ENCODE peak calls at places on chromosomes 4 and X, in four cellular contexts. C is GM23338, S is GM23248, T is neural progenitor cell. M is an unnamed sample.

GRCh38 chrX:110142096-110142495 is 139.2 kb downstream of the TMEM164 start:
- DNase-seq in S (peak; percentile 40), C (no peak), T (no peak), M (no peak)

GRCh38 chr4:169795585-169795984 is 37.8 kb upstream of the HPF1 start:
- DNase-seq in T (no peak), S (peak; percentile 66), C (peak; percentile 24), M (no peak)

GRCh38 chrX:22164770-22165388 is 107.8 kb upstream of the CBLL2 start:
- DNase-seq in C (no peak), T (no peak), S (peak; percentile 0), M (no peak)

GRCh38 chrX:86197815-86198214 is 49.6 kb downstream of the DACH2 start:
- DNase-seq in T (no peak), C (no peak), S (no peak), M (no peak)

GRCh38 chr4:157035471-157035870 is 40.5 kb upstream of the GLRB start:
- DNase-seq in C (no peak), T (no peak), S (no peak), M (no peak)

GRCh38 chrX:48664156-48664555 is 19.4 kb upstream of the WAS start:
- DNase-seq in T (no peak), S (no peak), C (no peak), M (no peak)

GRCh38 chr4:74522251-74522991 is 77.5 kb downstream of the AREG start:
- DNase-seq in T (no peak), S (peak; percentile 68), C (no peak), M (no peak)

GRCh38 chrX:31302573-31303075 is 230.8 kb upstream of the FTHL17 start:
- DNase-seq in T (no peak), C (no peak), S (no peak), M (no peak)

GRCh38 chrX:31832263-31832662 is 760.4 kb upstream of the FTHL17 start:
- DNase-seq in S (no peak), T (no peak), C (no peak), M (no peak)

GRCh38 chr4:130257271-130257670 is 1161.3 kb downstream of the C4orf33 start:
- DNase-seq in T (no peak), S (peak; percentile 10), C (no peak), M (no peak)

GRCh38 chr4:42566835-42567234 is 90.1 kb downstream of the ATP8A1 start:
- DNase-seq in S (peak; percentile 9), C (no peak), T (no peak), M (no peak)

GRCh38 chr4:73019462-73020047 is 50.0 kb downstream of the COX18 start:
- DNase-seq in T (peak; percentile 67), C (peak; percentile 78), S (peak; percentile 76), M (peak; percentile 74)

GRCh38 chr4:74109894-74110605 is 11.1 kb upstream of the CXCL2 start:
- DNase-seq in S (peak; percentile 97), T (no peak), C (no peak), M (no peak)

GRCh38 chr4:172758586-172759340 is 409.8 kb upstream of the GALNT7 start:
- DNase-seq in S (peak; percentile 84), T (no peak), C (no peak), M (no peak)

GRCh38 chr4:36322921-36323354 is 41.5 kb downstream of the DTHD1 start:
- DNase-seq in S (no peak), C (no peak), T (no peak), M (no peak)

GRCh38 chrX:40414335-40414734 is 166.4 kb upstream of the ATP6AP2 start:
- DNase-seq in S (no peak), C (no peak), T (no peak), M (no peak)

GRCh38 chr4:125187621-125188176 is 127.1 kb upstream of the FAT4 start:
- DNase-seq in C (no peak), S (peak; percentile 71), T (no peak), M (no peak)

GRCh38 chrX:72609313-72609712 is 36.7 kb upstream of the HDAC8 start:
- DNase-seq in T (no peak), C (peak; percentile 3), S (peak; percentile 9), M (peak; percentile 10)

GRCh38 chr4:105145059-105145912 is 1.4 kb upstream of the TET2 start:
- DNase-seq in T (no peak), C (no peak), S (peak; percentile 33), M (peak; percentile 7)

GRCh38 chr4:102308032-102308799 is 37.1 kb downstream of the SLC39A8 start:
- DNase-seq in C (no peak), S (peak; percentile 5), T (no peak), M (no peak)

GRCh38 chr4:70958681-70959080 is 34.8 kb upstream of the DCK start:
- DNase-seq in T (no peak), C (no peak), S (peak; percentile 91), M (no peak)

GRCh38 chr4:10115657-10116624 is 658 bp downstream of the WDR1 start:
- DNase-seq in S (peak; percentile 57), C (peak; percentile 72), T (peak; percentile 56), M (peak; percentile 77)

GRCh38 chr4:57109530-57109846 is 697 bp downstream of the IGFBP7 start:
- DNase-seq in T (no peak), C (peak; percentile 39), S (peak; percentile 34), M (no peak)

GRCh38 chrX:146278381-146278780 is 460.8 kb downstream of the SLITRK2 start:
- DNase-seq in C (peak; percentile 40), S (no peak), T (peak; percentile 34), M (peak; percentile 28)

GRCh38 chr4:7630559-7631287 is 196.0 kb upstream of the PSAPL1 start:
- DNase-seq in S (peak; percentile 95), T (no peak), C (no peak), M (peak; percentile 46)

GRCh38 chrX:63250253-63250868 is 100.8 kb downstream of the SPIN4 start:
- DNase-seq in C (peak; percentile 81), S (peak; percentile 76), T (peak; percentile 73), M (peak; percentile 77)

GRCh38 chr4:135508006-135508714 is 1306.6 kb upstream of the PABPC4L start:
- DNase-seq in S (peak; percentile 2), C (no peak), T (no peak), M (no peak)

GRCh38 chrX:2888309-2888708 is 40.8 kb downstream of the ARSD start:
- DNase-seq in T (no peak), C (no peak), S (no peak), M (no peak)

GRCh38 chr4:133263082-133263481 is 114.0 kb downstream of the PCDH10 start:
- DNase-seq in T (no peak), C (peak; percentile 25), S (no peak), M (no peak)

GRCh38 chrX:38552721-38553120 is 8.6 kb upstream of the TSPAN7 start:
- DNase-seq in T (no peak), S (no peak), C (no peak), M (no peak)

GRCh38 chr4:142406051-142406549 is 440.0 kb downstream of the INPP4B start:
- DNase-seq in S (peak; percentile 35), C (peak; percentile 35), T (no peak), M (peak; percentile 4)

GRCh38 chr4:142402925-142403324 is 443.2 kb downstream of the INPP4B start:
- DNase-seq in C (no peak), T (no peak), S (peak; percentile 67), M (no peak)

GRCh38 chr4:142405021-142405991 is 440.8 kb downstream of the INPP4B start:
- DNase-seq in C (peak; percentile 19), T (peak; percentile 9), S (peak; percentile 86), M (peak; percentile 59)

GRCh38 chr4:142404191-142404611 is 441.9 kb downstream of the INPP4B start:
- DNase-seq in C (no peak), T (no peak), S (peak; percentile 95), M (no peak)

DNA sequence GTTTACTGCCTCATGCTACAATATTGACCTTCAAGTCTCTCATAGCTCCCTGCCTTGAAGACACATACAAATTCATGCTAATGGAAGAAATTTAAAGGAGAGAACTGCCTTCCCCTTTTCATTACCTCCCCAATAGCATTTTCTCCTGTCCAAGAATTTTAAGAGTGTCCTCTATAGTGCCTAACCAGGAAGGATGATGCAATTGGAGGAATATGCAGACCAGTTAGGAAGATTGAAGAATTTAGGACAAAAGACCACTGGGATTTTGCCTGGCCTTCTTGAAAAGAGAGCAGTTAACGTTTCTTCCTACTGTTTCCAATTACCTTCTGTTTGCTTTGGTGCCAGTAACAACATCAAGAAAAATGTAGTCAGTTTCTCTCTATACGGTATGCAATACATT is 443.9 kb downstream of the INPP4B start:
- DNase-seq in C (no peak), S (peak; percentile 32), T (no peak), M (no peak)
- TF ChIP-seq EZH2 in C (no peak), S (no peak), T (no peak), M (no peak)

GRCh38 chrX:5054852-5055251 is 1173.8 kb downstream of the NLGN4X start:
- DNase-seq in C (no peak), S (no peak), T (no peak), M (no peak)

DNA sequence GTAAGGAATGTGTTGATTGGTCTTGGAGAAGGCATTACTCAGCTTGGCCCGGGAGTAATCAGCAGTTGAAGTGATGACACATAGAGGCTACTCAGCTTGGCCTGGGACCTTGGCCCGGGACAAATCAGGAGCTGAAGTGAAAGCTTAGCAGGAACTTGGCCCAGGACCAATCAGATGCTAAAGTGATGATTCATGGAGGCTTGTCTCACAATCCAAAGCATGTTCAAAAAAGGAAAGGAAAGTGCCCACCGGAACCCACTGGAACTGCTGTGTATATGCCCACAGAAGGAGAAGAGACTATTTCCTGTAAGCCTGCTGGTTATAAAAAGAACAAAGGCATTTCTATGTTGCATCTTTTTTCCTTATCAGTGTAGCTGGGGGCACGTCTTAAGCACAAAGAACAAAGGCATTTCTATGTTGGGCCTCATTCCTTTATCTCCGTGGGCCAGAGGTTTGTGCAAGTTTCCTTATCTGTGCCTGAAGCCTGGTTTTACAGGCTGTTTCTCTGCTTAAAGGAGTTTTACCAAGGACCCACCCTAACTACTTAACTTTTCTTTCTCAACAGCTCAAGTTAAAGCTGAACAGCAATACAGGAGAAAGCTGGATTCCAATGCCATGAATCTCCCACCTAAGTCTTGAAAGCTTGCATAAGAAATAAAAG is 1176.7 kb downstream of the NLGN4X start:
- DNase-seq in T (no peak), C (no peak), S (no peak), M (peak; percentile 89)
- TF ChIP-seq EZH2phosphoT487 in T (no peak), C (no peak), S (no peak), M (no peak)

DNA sequence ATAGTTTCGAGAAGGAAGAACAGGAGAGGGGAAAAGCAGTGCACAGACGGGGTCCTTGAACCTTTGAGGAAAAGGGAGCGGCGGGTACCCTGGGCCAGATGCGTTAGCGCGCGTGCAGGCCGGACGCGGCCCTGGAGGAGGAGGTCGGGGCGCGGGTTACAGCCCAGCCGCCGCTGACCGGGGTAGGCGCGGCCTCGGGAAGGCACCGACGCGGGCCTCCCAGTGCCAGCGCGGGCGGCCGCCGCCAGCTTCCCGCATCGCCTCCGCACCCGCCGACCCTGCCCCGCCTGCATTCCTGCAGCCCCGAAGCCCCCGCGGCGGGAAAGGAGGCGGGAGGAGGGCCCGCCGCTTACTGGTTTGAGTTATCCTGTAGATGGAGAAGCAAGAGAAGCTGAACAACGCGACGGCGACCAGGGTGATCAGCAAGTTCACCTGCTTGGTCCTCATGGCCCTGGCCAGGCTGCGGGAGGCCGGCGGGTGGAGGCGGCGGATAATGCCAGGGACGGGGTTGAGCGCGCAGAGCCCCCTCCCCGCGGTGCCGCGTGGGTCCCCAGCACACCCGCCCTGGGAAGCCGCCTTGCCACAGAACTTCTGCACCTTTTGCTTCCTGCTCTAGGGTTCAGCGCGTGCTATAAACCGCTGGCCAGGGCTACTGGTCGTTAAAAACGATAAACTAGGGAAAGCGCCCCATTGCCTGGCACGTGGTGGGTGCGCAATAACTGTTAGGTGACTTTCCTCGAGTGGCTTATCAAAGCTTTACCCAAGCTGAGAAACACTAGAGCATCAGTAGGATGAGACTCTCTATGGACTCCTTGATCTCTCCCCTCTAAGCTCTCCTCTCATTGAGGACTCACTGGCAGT is at the start of gene MGAT4D:
- DNase-seq in T (peak; percentile 82), C (peak; percentile 73), S (peak; percentile 27), M (peak; percentile 26)
- TF ChIP-seq EZH2 in T (peak; percentile 91), C (peak; percentile 53), S (no peak), M (peak; percentile 66)

GRCh38 chrX:45712067-45712466 is 511.4 kb upstream of the DIPK2B start:
- DNase-seq in C (no peak), T (no peak), S (peak; percentile 84), M (no peak)
- TF ChIP-seq EZH2phosphoT487 in C (no peak), T (no peak), S (no peak), M (no peak)

GRCh38 chr4:1170156-1170804 is 2.1 kb downstream of the SPON2 start:
- DNase-seq in T (no peak), C (no peak), S (no peak), M (no peak)
- TF ChIP-seq EZH2 in T (no peak), C (no peak), S (no peak), M (no peak)

M was measured in hepatocyte.